ENCODE peak calls at places on chromosomes 6 and 20, in seven cellular contexts. Z, S, R, K, L, H and X are unnamed samples.
A peak's percentile ranks its signal among the peaks of the same experiment; 100 is the strongest.

GRCh38 chr6:128400875-128401274 is 119.5 kb downstream of the PTPRK start:
- DNase-seq in R (no peak), K (no peak), L (no peak), H (no peak), Z (no peak), S (no peak), X (no peak)

GRCh38 chr6:7150381-7151064 is 42.8 kb downstream of the RREB1 start:
- DNase-seq in H (no peak), S (no peak), R (no peak), Z (no peak), L (no peak), K (no peak), X (peak; percentile 77)

GRCh38 chr6:131398176-131398575 is 174.8 kb upstream of the ARG1 start:
- DNase-seq in S (no peak), R (no peak), L (no peak), K (no peak), H (no peak), Z (peak; percentile 34), X (no peak)

GRCh38 chr20:48626226-48626937 is 201.4 kb downstream of the PREX1 start:
- DNase-seq in R (peak; percentile 59), K (no peak), L (no peak), Z (no peak), H (no peak), S (no peak), X (no peak)

GRCh38 chr6:157667211-157668033 is 155.6 kb upstream of the SNX9 start:
- DNase-seq in R (peak; percentile 22), Z (peak; percentile 62), K (peak; percentile 84), S (no peak), L (peak; percentile 49), H (no peak), X (peak; percentile 55)

GRCh38 chr20:25135031-25135430 is 53.1 kb upstream of the VSX1 start:
- DNase-seq in H (no peak), R (no peak), S (no peak), K (no peak), Z (no peak), L (no peak), X (peak; percentile 87)

GRCh38 chr6:158408552-158409130 is 96.4 kb downstream of the TULP4 start:
- DNase-seq in L (no peak), H (no peak), Z (no peak), S (peak; percentile 82), R (no peak), K (no peak), X (no peak)

GRCh38 chr6:114581293-114581692 is 238.5 kb upstream of the HS3ST5 start:
- DNase-seq in K (no peak), R (no peak), Z (no peak), H (no peak), L (no peak), S (no peak), X (no peak)

GRCh38 chr20:5073154-5074049 is 46.4 kb downstream of the PCNA start:
- DNase-seq in R (no peak), S (peak; percentile 93), K (peak; percentile 87), H (peak; percentile 40), L (peak; percentile 87), Z (peak; percentile 86), X (peak; percentile 99)

GRCh38 chr6:6915813-6916547 is 191.8 kb upstream of the RREB1 start:
- DNase-seq in Z (peak; percentile 73), L (peak; percentile 60), K (peak; percentile 63), H (no peak), R (no peak), S (peak; percentile 61), X (peak; percentile 85)

GRCh38 chr6:168348186-168348585 is 28.6 kb upstream of the DACT2 start:
- DNase-seq in L (no peak), R (no peak), S (no peak), K (no peak), Z (no peak), H (no peak), X (no peak)

GRCh38 chr20:19211661-19212523 is 550 bp upstream of the SLC24A3 start:
- DNase-seq in S (peak; percentile 37), H (no peak), R (no peak), K (no peak), Z (peak; percentile 37), L (peak; percentile 63), X (peak; percentile 87)

GRCh38 chr20:8129211-8129986 is 2.7 kb upstream of the PLCB1 start:
- DNase-seq in H (no peak), Z (no peak), R (no peak), L (no peak), S (peak; percentile 33), K (no peak), X (no peak)

GRCh38 chr6:78701407-78701806 is 165.9 kb upstream of the IRAK1BP1 start:
- DNase-seq in S (no peak), H (peak; percentile 68), L (no peak), Z (no peak), K (no peak), R (no peak), X (no peak)

GRCh38 chr6:119501798-119502483 is 152.4 kb upstream of the MAN1A1 start:
- DNase-seq in L (no peak), K (no peak), S (no peak), Z (no peak), H (no peak), R (no peak), X (no peak)

GRCh38 chr6:20906938-20907337 is 372.7 kb downstream of the CDKAL1 start:
- DNase-seq in L (no peak), H (peak; percentile 60), Z (no peak), K (no peak), S (no peak), R (no peak), X (no peak)

GRCh38 chr20:41357424-41358163 is 9.0 kb downstream of the EMILIN3 start:
- DNase-seq in L (no peak), S (no peak), R (no peak), Z (no peak), K (no peak), H (no peak), X (no peak)

DNA sequence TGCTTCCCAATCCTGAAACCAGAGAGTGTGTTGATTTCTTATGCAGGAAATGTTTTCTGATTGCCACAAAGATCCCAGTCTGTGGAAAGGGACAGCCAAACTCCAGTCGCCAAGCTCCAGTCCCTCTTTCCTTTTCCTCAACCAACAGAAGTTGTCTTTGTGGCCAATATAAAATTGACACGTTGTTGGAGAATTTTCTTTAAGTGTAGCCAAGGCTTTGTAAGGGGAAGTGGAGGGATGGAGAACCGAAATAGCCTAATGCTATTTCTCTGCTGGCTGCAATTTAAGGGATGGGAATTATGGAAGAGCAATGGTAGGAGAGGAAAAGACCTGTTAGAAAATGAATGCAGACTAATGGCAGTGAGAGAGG is 5.4 kb downstream of the ADGRB3 start:
- DNase-seq in L (no peak), S (no peak), Z (no peak), H (no peak), K (no peak), R (no peak), X (no peak)
- H3K27ac ChIP-seq in L (peak overlapping the region; percentile 57), S (peak overlapping the region; percentile 50), Z (peak overlapping the region; percentile 15), H (no peak overlapping the region), K (no peak overlapping the region), R (no peak overlapping the region), X (no peak overlapping the region)

GRCh38 chr20:62832951-62833391 is 16.1 kb downstream of the COL9A3 start:
- DNase-seq in K (peak; percentile 72), H (no peak), S (no peak), R (no peak), L (no peak), Z (peak; percentile 14), X (peak; percentile 56)
- H3K27ac ChIP-seq in K (peak overlapping the region; percentile 81), H (no peak overlapping the region), S (no peak overlapping the region), R (no peak overlapping the region), L (no peak overlapping the region), Z (peak overlapping the region; percentile 42), X (peak overlapping the region; percentile 51)

DNA sequence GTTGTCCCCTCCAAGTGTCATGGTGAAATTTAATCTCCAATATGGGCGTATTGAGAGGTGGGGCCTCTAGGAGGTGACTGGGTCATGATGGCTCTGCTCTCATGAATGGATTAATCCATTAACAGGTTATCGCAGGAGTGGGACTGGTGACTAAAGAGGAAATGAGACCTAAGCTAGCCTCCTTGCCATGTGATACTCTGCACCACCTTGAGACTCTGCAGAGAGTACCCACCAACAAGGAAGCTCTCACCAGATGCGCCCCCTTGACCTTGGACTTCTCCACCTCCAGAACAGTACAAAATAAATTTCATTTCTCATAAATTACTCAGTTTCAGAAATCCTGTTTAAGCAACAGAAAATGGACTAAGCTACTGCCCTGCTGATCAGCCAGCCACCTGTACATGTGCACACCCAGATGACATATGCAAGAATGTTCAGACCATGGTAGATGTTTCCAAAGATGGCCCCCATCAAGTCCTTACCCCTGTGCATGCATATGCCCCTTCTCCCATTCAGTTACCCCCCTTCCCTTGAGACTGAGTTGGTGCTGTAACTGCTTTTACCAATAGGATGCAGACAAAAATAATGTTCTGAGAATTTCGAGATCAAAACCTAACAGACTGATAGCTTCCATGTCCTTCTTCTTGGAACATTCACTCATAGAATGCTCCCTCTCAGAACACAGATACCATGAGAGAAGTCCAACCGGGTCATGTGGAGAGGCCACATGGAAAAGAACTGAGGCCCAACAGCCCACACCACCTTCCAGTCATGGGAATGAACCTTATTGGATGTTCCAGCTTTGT is 28.4 kb downstream of the MAP3K5 start:
- DNase-seq in H (no peak), L (no peak), R (no peak), K (no peak), S (no peak), Z (no peak), X (no peak)
- H3K27ac ChIP-seq in H (no peak overlapping the region), L (no peak overlapping the region), R (peak overlapping the region; percentile 61), K (peak overlapping the region; percentile 76), S (no peak overlapping the region), Z (peak overlapping the region; percentile 51), X (no peak overlapping the region)

DNA sequence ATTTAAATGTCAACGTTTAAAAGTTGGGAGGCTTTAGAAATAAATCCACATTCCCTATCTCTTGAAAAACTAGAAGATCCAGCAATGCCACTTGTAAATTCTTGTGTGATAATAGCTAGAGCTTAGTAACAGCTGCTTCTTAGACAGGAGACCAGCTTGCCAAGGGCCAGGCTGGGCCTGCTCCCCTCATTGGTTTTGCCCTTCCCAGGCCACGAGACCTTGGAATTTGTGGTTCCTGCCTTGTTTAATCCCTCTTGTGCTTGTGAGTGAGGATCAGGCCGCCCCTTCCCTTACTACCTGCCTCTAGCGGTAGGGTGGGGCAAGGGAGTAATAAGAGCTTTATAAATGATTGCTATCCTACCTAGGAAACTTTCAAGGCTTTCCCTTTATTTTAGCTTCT is 363.5 kb downstream of the SYNE1 start:
- DNase-seq in K (no peak), R (no peak), Z (no peak), H (no peak), S (peak; percentile 45), L (no peak), X (peak; percentile 12)
- H3K27ac ChIP-seq in K (no peak overlapping the region), R (no peak overlapping the region), Z (peak overlapping the region; percentile 40), H (peak overlapping the region; percentile 67), S (peak overlapping the region; percentile 95), L (no peak overlapping the region), X (no peak overlapping the region)

GRCh38 chr6:143167224-143167623 is 106.5 kb downstream of the AIG1 start:
- DNase-seq in K (no peak), H (no peak), R (no peak), L (no peak), S (no peak), Z (no peak), X (no peak)
- H3K27ac ChIP-seq in K (no peak overlapping the region), H (peak overlapping the region; percentile 2), R (no peak overlapping the region), L (no peak overlapping the region), S (no peak overlapping the region), Z (no peak overlapping the region), X (no peak overlapping the region)